ENCODE peak calls at places on chromosomes 4 and X, in eight cellular contexts. I is A549, J is IMR-90, Z is adrenal gland, O is thoracic aorta, B is heart right ventricle, N is H1, V is cardiac muscle cell. G is an unnamed sample.

GRCh38 chr4:54094449-54094848 is 5.5 kb upstream of the GSX2 start:
- DNase-seq in I (no peak), J (no peak), Z (no peak), O (no peak), B (no peak), N (no peak), V (no peak), G (no peak)

GRCh38 chr4:172270421-172270820 is 457.2 kb downstream of the GALNTL6 start:
- DNase-seq in I (no peak), J (no peak), Z (no peak), O (no peak), B (no peak), N (no peak), V (no peak), G (no peak)

GRCh38 chr4:44422912-44423311 is 25.7 kb downstream of the KCTD8 start:
- DNase-seq in I (no peak), J (no peak), Z (no peak), O (no peak), B (no peak), N (no peak), V (no peak), G (no peak)

GRCh38 chr4:159105063-159105414 is 2.2 kb downstream of the RAPGEF2 start:
- DNase-seq in I (no peak), J (peak; percentile 61), Z (no peak), O (no peak), B (no peak), N (no peak), V (no peak), G (no peak)

GRCh38 chrX:906586-906985 is 276.0 kb downstream of the SHOX start:
- DNase-seq in I (no peak), J (no peak), Z (no peak), O (no peak), B (no peak), N (no peak), V (no peak), G (no peak)

GRCh38 chr4:42654606-42655005 is 2.3 kb downstream of the ATP8A1 start:
- DNase-seq in I (no peak), J (peak; percentile 50), Z (peak; percentile 79), O (no peak), B (no peak), N (no peak), V (peak; percentile 58), G (no peak)

GRCh38 chr4:95394733-95395306 is 154.0 kb downstream of the UNC5C start:
- DNase-seq in I (no peak), J (no peak), Z (no peak), O (no peak), B (no peak), N (no peak), V (no peak), G (no peak)

GRCh38 chr4:15707363-15707715 is 4.5 kb downstream of the BST1 start:
- DNase-seq in I (no peak), J (no peak), Z (no peak), O (no peak), B (no peak), N (no peak), V (peak; percentile 16), G (no peak)

GRCh38 chrX:2577844-2578444 is 77.2 kb upstream of the DHRSX start:
- DNase-seq in I (no peak), J (no peak), Z (no peak), O (no peak), B (no peak), N (no peak), V (no peak), G (no peak)

GRCh38 chr4:46124773-46125172 is 919 bp upstream of the GABRG1 start:
- DNase-seq in I (no peak), J (no peak), Z (peak; percentile 6), O (no peak), B (no peak), N (peak; percentile 61), V (no peak), G (no peak)

GRCh38 chr4:141102367-141102766 is 30.9 kb downstream of the RNF150 start:
- DNase-seq in I (no peak), J (peak; percentile 80), Z (peak; percentile 55), O (no peak), B (no peak), N (no peak), V (peak; percentile 38), G (no peak)

GRCh38 chr4:151820004-151820403 is 59.2 kb upstream of the GATB start:
- DNase-seq in I (no peak), J (no peak), Z (no peak), O (no peak), B (no peak), N (no peak), V (no peak), G (no peak)

GRCh38 chr4:152956650-152957436 is 20.7 kb downstream of the FHDC1 start:
- DNase-seq in I (no peak), J (peak; percentile 64), Z (no peak), O (no peak), B (no peak), N (no peak), V (peak; percentile 19), G (no peak)

GRCh38 chr4:184215709-184216328 is 1.9 kb downstream of the ENPP6 start:
- DNase-seq in I (no peak), J (no peak), Z (no peak), O (no peak), B (no peak), N (no peak), V (no peak), G (no peak)

GRCh38 chrX:106177106-106177981 is 9.2 kb downstream of the PWWP3B start:
- DNase-seq in I (no peak), J (no peak), Z (peak; percentile 13), O (no peak), B (peak; percentile 68), N (peak; percentile 72), V (peak; percentile 87), G (peak; percentile 13)

GRCh38 chr4:8888856-8889255 is 17.2 kb upstream of the HMX1 start:
- DNase-seq in I (no peak), J (no peak), Z (no peak), O (no peak), B (no peak), N (no peak), V (no peak), G (no peak)

GRCh38 chr4:185424905-185425599 is 712 bp downstream of the UFSP2 start:
- DNase-seq in I (no peak), J (peak; percentile 36), Z (peak; percentile 7), O (no peak), B (no peak), N (no peak), V (peak; percentile 2), G (no peak)

GRCh38 chr4:159481936-159482335 is 379.1 kb downstream of the RAPGEF2 start:
- DNase-seq in I (no peak), J (no peak), Z (no peak), O (no peak), B (no peak), N (no peak), V (no peak), G (no peak)

GRCh38 chr4:185096032-185096653 is 46.9 kb upstream of the SLC25A4 start:
- DNase-seq in I (peak; percentile 11), J (peak; percentile 31), Z (peak; percentile 61), O (no peak), B (no peak), N (no peak), V (peak; percentile 66), G (no peak)

GRCh38 chr4:2266181-2266580 is 4.3 kb upstream of the MXD4 start:
- DNase-seq in I (no peak), J (no peak), Z (peak; percentile 87), O (no peak), B (peak; percentile 80), N (no peak), V (peak; percentile 58), G (no peak)

GRCh38 chr4:105345838-105346237 is 128.0 kb downstream of the PPA2 start:
- DNase-seq in I (no peak), J (no peak), Z (no peak), O (no peak), B (no peak), N (no peak), V (no peak), G (no peak)

GRCh38 chr4:86586160-86586572 is 7.9 kb upstream of the PTPN13 start:
- DNase-seq in I (no peak), J (no peak), Z (no peak), O (no peak), B (no peak), N (no peak), V (no peak), G (no peak)

GRCh38 chr4:5923306-5923830 is 30.5 kb upstream of the CRMP1 start:
- DNase-seq in I (no peak), J (no peak), Z (no peak), O (no peak), B (no peak), N (no peak), V (no peak), G (no peak)

GRCh38 chrX:107656965-107657364 is 28.7 kb downstream of the PRPS1 start:
- DNase-seq in I (no peak), J (no peak), Z (no peak), O (no peak), B (no peak), N (no peak), V (no peak), G (no peak)

GRCh38 chr4:186688150-186688943 is 35.3 kb downstream of the FAT1 start:
- DNase-seq in I (no peak), J (no peak), Z (no peak), O (no peak), B (no peak), N (peak; percentile 65), V (no peak), G (peak; percentile 75)

GRCh38 chr4:140098481-140099132 is 55.4 kb downstream of the MAML3 start:
- DNase-seq in I (no peak), J (peak; percentile 87), Z (no peak), O (no peak), B (no peak), N (no peak), V (peak; percentile 85), G (no peak)
- H3K4me1 ChIP-seq in I (peaks cover 93% of the 10 kb centered on the region), J (peaks cover 42% of the 10 kb centered on the region), Z (peaks cover 78% of the 10 kb centered on the region), O (peaks cover 57% of the 10 kb centered on the region), B (peaks cover 51% of the 10 kb centered on the region), N (peaks cover 6% of the 10 kb centered on the region), V (peaks cover 40% of the 10 kb centered on the region), G (peaks cover 10% of the 10 kb centered on the region)

GRCh38 chr4:65658117-65658516 is 12.2 kb downstream of the EPHA5 start:
- DNase-seq in I (no peak), J (no peak), Z (no peak), O (no peak), B (no peak), N (no peak), V (no peak), G (no peak)
- H3K27ac ChIP-seq in I (no peak overlapping the region), J (no peak overlapping the region), Z (no peak overlapping the region), O (no peak overlapping the region), B (no peak overlapping the region), N (no peak overlapping the region), V (no peak overlapping the region), G (no peak overlapping the region)

GRCh38 chr4:128286474-128287158 is 997 bp downstream of the PGRMC2 start:
- DNase-seq in I (peak; percentile 49), J (peak; percentile 61), Z (peak; percentile 29), O (no peak), B (no peak), N (no peak), V (peak; percentile 51), G (no peak)
- H3K4me3 ChIP-seq in I (peak overlapping the region; percentile 79), J (peak overlapping the region; percentile 98), Z (peak overlapping the region; percentile 49), O (peak overlapping the region; percentile 92), B (peak overlapping the region; percentile 93), N (peak overlapping the region; percentile 87), V (peak overlapping the region; percentile 74), G (peak overlapping the region; percentile 62)

DNA sequence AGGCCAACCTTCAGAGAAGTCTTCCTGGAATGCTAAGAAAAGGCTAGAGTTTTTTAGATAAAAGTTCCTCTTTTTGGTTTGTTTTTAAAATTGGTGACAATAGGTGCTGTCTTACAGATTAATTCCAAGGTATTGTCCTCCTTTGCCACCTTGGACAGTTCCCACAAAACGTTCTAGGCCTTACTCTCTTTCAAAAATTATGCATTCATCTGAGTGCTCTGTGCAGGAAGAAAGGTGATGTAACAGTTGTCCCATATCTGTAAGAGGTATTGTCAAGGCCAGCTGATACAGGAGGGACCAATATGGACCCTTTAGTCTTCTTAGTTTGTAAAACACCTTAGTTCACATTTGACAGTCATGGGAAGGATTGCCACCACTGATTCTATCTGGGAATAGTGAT is 15.9 kb upstream of the CXCL5 start:
- DNase-seq in I (no peak), J (peak; percentile 12), Z (no peak), O (no peak), B (no peak), N (no peak), V (no peak), G (no peak)
- H3K4me1 ChIP-seq in I (peaks cover 14% of the 10 kb centered on the region), J (peaks cover 12% of the 10 kb centered on the region), Z (no peaks in the 10 kb centered on the region), O (no peaks in the 10 kb centered on the region), B (peaks cover 3% of the 10 kb centered on the region), N (no peaks in the 10 kb centered on the region), V (no peaks in the 10 kb centered on the region), G (no peaks in the 10 kb centered on the region)

G was measured in iPS DF 6.9.